ENCODE peak calls at places on chromosomes 13 and 19, in four cellular contexts. C, V, S and Z are unnamed samples.
A peak's percentile ranks its signal among the peaks of the same experiment; 100 is the strongest.

GRCh38 chr13:44758595-44759221 is 182.6 kb upstream of the TSC22D1 start:
- DNase-seq in C (no peak), V (peak; percentile 91), S (peak; percentile 89), Z (no peak)

GRCh38 chr13:113203507-113204377 is 4.7 kb downstream of the PCID2 start:
- DNase-seq in C (no peak), V (peak; percentile 13), S (peak; percentile 62), Z (no peak)

GRCh38 chr13:113040597-113041292 is 64.8 kb upstream of the F7 start:
- DNase-seq in C (no peak), V (no peak), S (peak; percentile 21), Z (no peak)

GRCh38 chr13:26983533-26984315 is 187.9 kb downstream of the USP12 start:
- DNase-seq in C (no peak), V (no peak), S (peak; percentile 41), Z (no peak)

GRCh38 chr13:28718186-28718537 is 608 bp downstream of the SLC46A3 start:
- DNase-seq in C (peak; percentile 36), V (peak; percentile 45), S (peak; percentile 24), Z (no peak)

GRCh38 chr19:435707-436412 is 25.0 kb downstream of the SHC2 start:
- DNase-seq in C (no peak), V (no peak), S (no peak), Z (no peak)

GRCh38 chr19:17405250-17406038 is at the start of gene BST2:
- DNase-seq in C (no peak), V (peak; percentile 79), S (peak; percentile 62), Z (peak; percentile 61)

GRCh38 chr13:39776439-39776838 is 121.0 kb downstream of the COG6 start:
- DNase-seq in C (no peak), V (peak; percentile 69), S (peak; percentile 76), Z (no peak)

GRCh38 chr13:28282451-28282850 is 144.1 kb downstream of the PAN3 start:
- DNase-seq in C (no peak), V (no peak), S (no peak), Z (no peak)

GRCh38 chr13:98992355-98992754 is 14.5 kb upstream of the DOCK9 start:
- DNase-seq in C (no peak), V (no peak), S (no peak), Z (no peak)

GRCh38 chr13:26280822-26281221 is 26.9 kb downstream of the CDK8 start:
- DNase-seq in C (no peak), V (peak; percentile 11), S (peak; percentile 22), Z (no peak)

GRCh38 chr13:97258801-97259200 is 36.7 kb downstream of the MBNL2 start:
- DNase-seq in C (no peak), V (peak; percentile 57), S (peak; percentile 83), Z (no peak)

GRCh38 chr19:58317481-58318072 is 9.2 kb upstream of the ZSCAN22 start:
- DNase-seq in C (no peak), V (peak; percentile 64), S (peak; percentile 62), Z (no peak)

GRCh38 chr19:29927944-29928669 is 13.9 kb upstream of the URI1 start:
- DNase-seq in C (no peak), V (no peak), S (no peak), Z (no peak)

GRCh38 chr19:38057954-38058690 is 151.1 kb downstream of the SIPA1L3 start:
- DNase-seq in C (no peak), V (no peak), S (no peak), Z (no peak)

GRCh38 chr19:27392027-27392632 is 1820.8 kb downstream of the UQCRFS1 start:
- DNase-seq in C (no peak), V (no peak), S (no peak), Z (peak; percentile 22)

GRCh38 chr13:87671824-87672603 is 843 bp downstream of the SLITRK5 start:
- DNase-seq in C (no peak), V (no peak), S (no peak), Z (peak; percentile 50)

GRCh38 chr13:100203696-100204367 is 114.9 kb downstream of the PCCA start:
- DNase-seq in C (no peak), V (peak; percentile 58), S (peak; percentile 20), Z (no peak)

GRCh38 chr19:47542030-47542475 is 27.2 kb upstream of the NAPA start:
- DNase-seq in C (no peak), V (peak; percentile 79), S (peak; percentile 63), Z (no peak)

GRCh38 chr19:50658438-50659317 is 9.4 kb downstream of the C19orf81 start:
- DNase-seq in C (peak; percentile 19), V (peak; percentile 91), S (peak; percentile 40), Z (peak; percentile 75)

GRCh38 chr19:1455002-1455335 is 5.0 kb downstream of the APC2 start:
- DNase-seq in C (no peak), V (no peak), S (no peak), Z (no peak)

GRCh38 chr19:13748169-13748884 is 16.0 kb upstream of the MRI1 start:
- DNase-seq in C (no peak), V (peak; percentile 53), S (peak; percentile 55), Z (no peak)

GRCh38 chr13:33547035-33547434 is 261.5 kb upstream of the STARD13 start:
- DNase-seq in C (no peak), V (no peak), S (peak; percentile 11), Z (no peak)

GRCh38 chr13:51912091-51912490 is 50.3 kb downstream of the CCDC70 start:
- DNase-seq in C (no peak), V (no peak), S (no peak), Z (no peak)

GRCh38 chr13:96817336-96817941 is 176.8 kb downstream of the OXGR1 start:
- DNase-seq in C (no peak), V (peak; percentile 31), S (peak; percentile 55), Z (no peak)

GRCh38 chr13:87344176-87344575 is 327.0 kb upstream of the SLITRK5 start:
- DNase-seq in C (no peak), V (no peak), S (no peak), Z (no peak)

GRCh38 chr13:25192936-25193335 is 20.8 kb upstream of the AMER2 start:
- DNase-seq in C (no peak), V (no peak), S (no peak), Z (no peak)

GRCh38 chr13:23428183-23428528 is 5.3 kb downstream of the SACS start:
- DNase-seq in C (no peak), V (peak; percentile 59), S (peak; percentile 46), Z (no peak)

GRCh38 chr13:62049992-62050391 is 634.3 kb upstream of the PCDH20 start:
- DNase-seq in C (no peak), V (no peak), S (no peak), Z (no peak)

GRCh38 chr13:64332048-64332447 is 2898.1 kb downstream of the PCDH9 start:
- DNase-seq in C (no peak), V (no peak), S (no peak), Z (no peak)

GRCh38 chr19:6801397-6802086 is 29.0 kb downstream of the VAV1 start:
- DNase-seq in C (peak; percentile 28), V (peak; percentile 71), S (no peak), Z (no peak)

DNA sequence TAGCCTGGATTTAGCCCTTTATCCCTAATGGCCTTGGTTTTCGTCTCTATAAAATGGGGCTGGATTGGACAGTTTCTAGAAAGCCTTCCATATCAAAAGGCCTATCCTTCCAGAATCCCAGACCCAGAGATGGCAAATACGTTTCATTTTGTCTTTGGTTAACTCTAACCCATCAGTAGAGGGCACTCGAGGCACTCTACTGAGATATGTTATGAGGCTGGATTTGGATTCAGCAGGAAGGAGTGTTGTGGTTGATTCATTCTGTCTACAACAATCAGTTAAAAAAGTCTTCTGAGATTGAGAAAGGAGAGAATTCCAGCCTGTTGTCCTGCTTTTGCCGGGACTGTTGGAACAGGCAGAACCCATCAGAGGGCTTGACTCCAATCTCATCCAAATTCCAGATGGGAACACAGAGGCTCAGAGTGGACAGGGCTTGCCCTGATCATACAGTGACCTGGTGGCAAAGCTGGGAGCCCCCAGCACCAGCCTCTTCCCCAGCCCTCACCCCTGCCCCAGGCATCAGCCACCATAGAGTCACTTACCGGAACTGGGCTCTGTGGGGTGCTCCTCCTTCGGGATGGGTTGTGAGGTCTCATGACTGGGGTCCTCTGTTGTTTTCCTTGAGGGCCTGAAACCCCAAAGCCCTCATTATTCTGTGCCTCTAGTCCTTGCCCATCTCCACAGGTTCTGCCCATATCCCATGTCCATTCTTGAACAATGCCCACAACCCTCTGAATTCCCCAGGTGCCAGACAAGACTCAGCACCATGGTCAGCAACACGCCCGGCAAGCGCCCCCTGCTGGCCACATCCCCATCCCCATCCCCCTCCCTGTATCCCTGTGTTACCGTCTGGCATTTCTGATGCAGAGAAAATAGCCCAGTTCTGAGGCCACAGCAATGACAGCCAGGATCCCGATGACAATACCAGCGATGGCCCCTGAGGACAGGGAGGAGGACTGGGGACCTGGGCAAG is 12.3 kb upstream of the ZNF180 start:
- DNase-seq in C (no peak), V (peak; percentile 58), S (peak; percentile 68), Z (no peak)
- TF ChIP-seq CTCF in C (no peak), V (peak; percentile 61), S (peak; percentile 59), Z (peak; percentile 46)

DNA sequence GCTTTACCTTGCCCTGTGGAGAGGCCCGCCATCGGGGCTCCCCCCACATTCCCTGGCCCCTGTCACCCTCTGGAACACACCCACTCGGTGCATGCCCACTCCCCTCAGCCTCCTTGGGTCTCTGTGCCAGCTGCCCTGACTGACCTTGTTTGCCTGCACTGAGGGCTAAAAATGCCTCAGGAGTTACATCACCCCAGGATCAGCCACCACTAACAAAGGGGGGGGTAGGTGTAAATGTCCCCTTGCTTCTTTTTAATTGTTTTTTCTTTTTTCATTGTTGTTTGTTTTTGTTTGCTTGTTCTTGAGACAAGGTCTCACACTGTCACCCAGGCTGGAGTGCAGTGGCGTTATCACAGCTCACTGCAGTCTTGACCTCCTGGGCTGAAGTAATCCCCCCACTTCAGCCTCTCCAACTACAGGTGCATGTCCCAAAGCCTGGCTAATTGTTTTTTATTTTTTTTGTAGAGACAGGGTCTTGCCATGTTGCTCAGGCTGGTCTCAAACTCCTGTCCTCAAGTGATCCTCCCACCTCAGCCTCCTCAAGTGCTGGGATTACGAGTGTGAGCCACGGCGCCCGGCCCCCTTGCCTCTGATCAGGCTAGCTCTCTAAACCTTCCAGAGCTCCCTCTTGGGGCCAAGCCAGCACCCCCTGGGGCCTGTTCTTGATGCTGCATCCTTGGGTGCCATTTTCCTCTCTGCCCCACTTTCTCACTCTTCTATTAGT is 297.1 kb downstream of the UQCRFS1 start:
- DNase-seq in C (no peak), V (no peak), S (no peak), Z (no peak)
- TF ChIP-seq CTCF in C (no peak), V (no peak), S (no peak), Z (no peak)

DNA sequence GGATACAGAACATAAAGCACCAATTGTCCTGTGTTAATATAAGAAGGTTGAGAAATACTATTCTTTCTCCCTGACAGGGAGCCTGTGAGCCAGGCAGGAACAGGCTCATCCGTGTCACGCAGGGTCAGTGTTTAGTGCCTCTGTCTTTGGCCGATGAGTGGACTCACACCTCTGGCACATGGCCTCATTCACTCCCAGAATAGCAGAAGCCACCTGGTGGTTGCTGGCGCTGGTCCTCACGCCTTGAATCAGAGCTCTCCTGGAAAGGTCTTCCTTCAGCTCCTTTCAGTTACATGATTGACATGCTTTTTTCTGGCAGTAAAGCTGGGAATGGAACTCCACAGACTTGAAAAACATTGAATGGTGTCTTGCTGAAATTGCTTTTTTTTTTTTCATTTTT is 28.1 kb upstream of the SIAH3 start:
- DNase-seq in C (no peak), V (no peak), S (no peak), Z (no peak)
- TF ChIP-seq CTCF in C (no peak), V (no peak), S (no peak), Z (no peak)

GRCh38 chr19:5318306-5318705 is 22.3 kb downstream of the PTPRS start:
- DNase-seq in C (no peak), V (no peak), S (no peak), Z (no peak)

GRCh38 chr19:5321066-5321642 is 19.5 kb downstream of the PTPRS start:
- DNase-seq in C (no peak), V (no peak), S (no peak), Z (no peak)

GRCh38 chr19:5321851-5322681 is 18.5 kb downstream of the PTPRS start:
- DNase-seq in C (no peak), V (no peak), S (no peak), Z (no peak)

GRCh38 chr19:5317321-5317720 is 23.3 kb downstream of the PTPRS start:
- DNase-seq in C (no peak), V (no peak), S (no peak), Z (no peak)

GRCh38 chr19:5319516-5319915 is 21.1 kb downstream of the PTPRS start:
- DNase-seq in C (no peak), V (no peak), S (no peak), Z (no peak)
- TF ChIP-seq CTCF in C (no peak), V (no peak), S (no peak), Z (no peak)